ENCODE peak calls at places on chromosomes 13 and 19, in five cellular contexts. One of them, this sample, is unnamed.

GRCh38 chr13:85019121-85019520 is 780.1 kb downstream of the SLITRK6 start:
- DNase-seq in dorsolateral prefrontal cortex: no peak
- DNase-seq in thyroid gland: no peak
- DNase-seq in Panc1: no peak
- DNase-seq in AG04449: no peak
- DNase-seq in this sample: no peak

GRCh38 chr19:41906271-41906670 is 22.0 kb downstream of the ERFL start:
- DNase-seq in Panc1: no peak
- DNase-seq in AG04449: no peak
- DNase-seq in dorsolateral prefrontal cortex: no peak
- DNase-seq in thyroid gland: no peak
- DNase-seq in this sample: no peak

GRCh38 chr19:53621885-53622710 is 9.7 kb upstream of the DPRX start:
- DNase-seq in dorsolateral prefrontal cortex: no peak
- DNase-seq in Panc1: no peak
- DNase-seq in thyroid gland: no peak
- DNase-seq in AG04449: peak
- DNase-seq in this sample: no peak

GRCh38 chr13:79648191-79648590 is 167.2 kb downstream of the NDFIP2 start:
- DNase-seq in AG04449: no peak
- DNase-seq in Panc1: no peak
- DNase-seq in dorsolateral prefrontal cortex: no peak
- DNase-seq in thyroid gland: no peak
- DNase-seq in this sample: no peak

GRCh38 chr13:100356889-100357288 is 231.7 kb downstream of the GGACT start:
- DNase-seq in dorsolateral prefrontal cortex: no peak
- DNase-seq in thyroid gland: no peak
- DNase-seq in AG04449: no peak
- DNase-seq in Panc1: no peak
- DNase-seq in this sample: no peak

GRCh38 chr13:99363391-99363790 is 56.2 kb upstream of the GPR183 start:
- DNase-seq in AG04449: no peak
- DNase-seq in thyroid gland: no peak
- DNase-seq in Panc1: no peak
- DNase-seq in dorsolateral prefrontal cortex: no peak
- DNase-seq in this sample: no peak

GRCh38 chr13:112102243-112102642 is 35.3 kb downstream of the SOX1 start:
- DNase-seq in thyroid gland: no peak
- DNase-seq in dorsolateral prefrontal cortex: no peak
- DNase-seq in AG04449: no peak
- DNase-seq in Panc1: no peak
- DNase-seq in this sample: no peak

GRCh38 chr19:55118401-55118991 is 1.1 kb upstream of the PPP1R12C start:
- DNase-seq in thyroid gland: peak
- DNase-seq in Panc1: no peak
- DNase-seq in AG04449: no peak
- DNase-seq in dorsolateral prefrontal cortex: peak
- DNase-seq in this sample: no peak

GRCh38 chr19:38543807-38544568 is 73.8 kb downstream of the MAP4K1 start:
- DNase-seq in Panc1: peak
- DNase-seq in dorsolateral prefrontal cortex: peak
- DNase-seq in AG04449: peak
- DNase-seq in thyroid gland: peak
- DNase-seq in this sample: no peak

GRCh38 chr19:48518207-48518606 is 6.6 kb upstream of the LMTK3 start:
- DNase-seq in dorsolateral prefrontal cortex: no peak
- DNase-seq in AG04449: no peak
- DNase-seq in Panc1: no peak
- DNase-seq in thyroid gland: no peak
- DNase-seq in this sample: no peak

GRCh38 chr19:46411088-46412033 is 2.0 kb downstream of the CCDC8 start:
- DNase-seq in dorsolateral prefrontal cortex: no peak
- DNase-seq in thyroid gland: no peak
- DNase-seq in Panc1: no peak
- DNase-seq in AG04449: no peak
- DNase-seq in this sample: no peak

GRCh38 chr13:67186985-67187569 is 43.1 kb downstream of the PCDH9 start:
- DNase-seq in thyroid gland: no peak
- DNase-seq in AG04449: no peak
- DNase-seq in dorsolateral prefrontal cortex: no peak
- DNase-seq in Panc1: no peak
- DNase-seq in this sample: no peak

GRCh38 chr13:31236211-31236786 is 36.5 kb downstream of the B3GLCT start:
- DNase-seq in thyroid gland: no peak
- DNase-seq in Panc1: no peak
- DNase-seq in AG04449: peak
- DNase-seq in dorsolateral prefrontal cortex: no peak
- DNase-seq in this sample: peak

DNA sequence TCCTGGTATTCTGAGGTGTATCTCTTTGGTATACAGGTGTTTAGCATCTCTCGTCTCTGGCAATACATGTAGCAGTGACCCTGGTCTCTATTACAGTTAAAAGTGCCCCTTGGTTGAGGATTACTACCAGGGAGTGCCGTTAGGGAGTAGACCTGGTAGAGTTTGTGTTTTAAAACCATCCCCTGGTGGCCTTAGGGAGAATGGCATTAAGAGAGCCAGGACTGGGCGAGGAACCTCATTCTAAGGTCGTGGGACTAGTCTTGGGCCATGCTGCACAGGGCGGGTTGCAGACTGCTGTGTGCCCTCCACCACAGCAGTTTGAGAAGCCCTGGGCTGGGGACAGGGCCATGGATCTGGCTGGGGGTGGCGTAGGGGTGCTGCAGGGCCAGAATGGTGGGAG is 35.0 kb downstream of the B3GLCT start:
- DNase-seq in dorsolateral prefrontal cortex: no peak
- DNase-seq in AG04449: no peak
- DNase-seq in Panc1: no peak
- DNase-seq in thyroid gland: no peak
- DNase-seq in this sample: no peak
- TF ChIP-seq CTCF in dorsolateral prefrontal cortex: no peak
- TF ChIP-seq CTCF in AG04449: peak
- TF ChIP-seq CTCF in Panc1: peak
- TF ChIP-seq CTCF in thyroid gland: no peak
- TF ChIP-seq CTCF in this sample: peak

DNA sequence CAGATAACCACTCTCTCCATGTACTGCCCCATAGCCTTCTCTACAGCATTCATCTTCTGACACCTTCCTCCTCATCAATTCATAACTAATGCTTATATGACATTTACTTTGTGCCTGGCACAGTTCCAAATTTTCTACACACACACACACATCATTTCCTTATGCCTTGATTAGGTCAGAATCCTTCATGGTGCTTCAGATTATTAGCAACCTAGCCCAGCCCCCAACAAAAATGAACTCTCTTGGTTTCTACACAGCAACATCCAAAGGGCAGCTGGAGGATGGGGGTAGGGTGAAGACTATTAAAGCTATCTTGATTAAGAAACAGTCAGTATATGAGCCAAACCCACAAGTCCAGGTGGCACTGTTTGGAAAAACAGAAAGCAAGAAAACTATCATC is 3.7 kb downstream of the RUBCNL start:
- DNase-seq in AG04449: no peak
- DNase-seq in dorsolateral prefrontal cortex: no peak
- DNase-seq in Panc1: no peak
- DNase-seq in thyroid gland: no peak
- DNase-seq in this sample: no peak
- H3K4me3 ChIP-seq in AG04449: no peak
- H3K4me3 ChIP-seq in dorsolateral prefrontal cortex: no peak
- H3K4me3 ChIP-seq in Panc1: no peak
- H3K4me3 ChIP-seq in thyroid gland: no peak
- H3K4me3 ChIP-seq in this sample: no peak

DNA sequence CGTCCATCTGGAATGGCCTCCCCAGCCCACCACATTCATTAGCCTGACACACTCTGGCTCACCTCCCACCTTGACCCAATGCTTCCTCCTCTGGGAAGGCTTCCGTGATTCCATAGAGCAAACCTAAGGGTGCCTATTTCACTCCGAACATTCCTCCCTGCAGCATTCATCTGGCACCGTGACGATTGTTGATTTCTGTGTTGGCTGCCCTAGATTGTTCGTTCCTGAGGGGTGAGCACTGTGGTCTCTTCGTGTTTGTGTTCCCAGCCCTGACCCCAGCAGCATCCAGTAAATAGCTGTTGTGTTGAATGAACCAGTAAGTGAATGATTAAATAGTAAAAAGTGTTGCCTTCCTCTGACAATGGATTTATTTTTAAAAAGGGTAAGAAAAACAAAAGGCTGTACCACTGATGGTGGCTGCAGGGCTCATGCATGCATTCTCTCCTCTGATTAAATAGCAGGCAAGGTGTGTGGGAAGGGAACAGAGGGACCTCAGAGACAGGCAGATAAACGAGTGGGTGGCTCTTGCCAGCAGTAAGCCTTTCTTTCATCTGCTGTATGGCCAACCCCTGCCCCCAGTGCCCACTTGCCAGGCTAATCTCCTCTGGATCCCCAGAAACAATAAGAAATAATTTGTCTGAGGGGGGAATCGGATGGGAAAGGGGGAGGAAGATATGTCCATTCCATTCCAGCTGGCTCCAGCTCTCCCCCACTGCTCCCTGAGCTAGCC is 48.4 kb upstream of the CACNA1A start:
- DNase-seq in thyroid gland: no peak
- DNase-seq in Panc1: no peak
- DNase-seq in dorsolateral prefrontal cortex: no peak
- DNase-seq in AG04449: no peak
- DNase-seq in this sample: no peak
- TF ChIP-seq CTCF in thyroid gland: no peak
- TF ChIP-seq CTCF in Panc1: no peak
- TF ChIP-seq CTCF in dorsolateral prefrontal cortex: no peak
- TF ChIP-seq CTCF in AG04449: no peak
- TF ChIP-seq CTCF in this sample: no peak

GRCh38 chr19:10364644-10365043 is 15.7 kb downstream of the TYK2 start:
- DNase-seq in thyroid gland: no peak
- DNase-seq in dorsolateral prefrontal cortex: peak
- DNase-seq in Panc1: no peak
- DNase-seq in AG04449: no peak
- DNase-seq in this sample: no peak
- H3K4me3 ChIP-seq in thyroid gland: no peak
- H3K4me3 ChIP-seq in dorsolateral prefrontal cortex: no peak
- H3K4me3 ChIP-seq in Panc1: no peak
- H3K4me3 ChIP-seq in AG04449: no peak
- H3K4me3 ChIP-seq in this sample: no peak

GRCh38 chr13:113783482-113783881 is 24.5 kb downstream of the TMEM255B start:
- DNase-seq in AG04449: no peak
- DNase-seq in dorsolateral prefrontal cortex: no peak
- DNase-seq in Panc1: no peak
- DNase-seq in thyroid gland: no peak
- DNase-seq in this sample: no peak

GRCh38 chr13:113783966-113784644 is 25.1 kb downstream of the TMEM255B start:
- DNase-seq in dorsolateral prefrontal cortex: no peak
- DNase-seq in thyroid gland: no peak
- DNase-seq in Panc1: no peak
- DNase-seq in AG04449: no peak
- DNase-seq in this sample: no peak

GRCh38 chr13:113784645-113785024 is 25.6 kb downstream of the TMEM255B start:
- DNase-seq in thyroid gland: no peak
- DNase-seq in Panc1: no peak
- DNase-seq in AG04449: no peak
- DNase-seq in dorsolateral prefrontal cortex: no peak
- DNase-seq in this sample: no peak

GRCh38 chr13:113782472-113782871 is 23.4 kb downstream of the TMEM255B start:
- DNase-seq in dorsolateral prefrontal cortex: no peak
- DNase-seq in thyroid gland: no peak
- DNase-seq in Panc1: no peak
- DNase-seq in AG04449: no peak
- DNase-seq in this sample: no peak

DNA sequence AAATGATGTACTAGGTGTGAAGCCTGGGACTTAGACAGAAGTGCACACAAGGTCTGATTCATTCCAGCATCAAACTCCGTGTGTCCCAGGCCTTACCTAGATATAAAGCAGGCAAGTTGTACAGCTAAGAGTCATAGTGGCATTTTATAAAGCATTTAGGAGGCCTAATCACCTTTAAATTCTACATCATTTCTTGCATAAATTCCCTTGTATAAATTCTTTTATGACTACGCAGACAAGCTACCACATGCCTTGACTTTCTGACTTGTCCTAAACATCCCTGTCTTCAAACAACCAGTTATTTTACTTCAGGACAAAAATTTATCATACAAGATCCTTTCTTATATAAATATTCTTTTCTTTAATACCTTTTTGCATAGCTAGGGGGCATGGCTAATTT is 22.5 kb downstream of the TMEM255B start:
- DNase-seq in Panc1: no peak
- DNase-seq in AG04449: no peak
- DNase-seq in dorsolateral prefrontal cortex: no peak
- DNase-seq in thyroid gland: no peak
- DNase-seq in this sample: no peak
- TF ChIP-seq CTCF in Panc1: no peak
- TF ChIP-seq CTCF in AG04449: no peak
- TF ChIP-seq CTCF in dorsolateral prefrontal cortex: no peak
- TF ChIP-seq CTCF in thyroid gland: peak
- TF ChIP-seq CTCF in this sample: peak

GRCh38 chr13:95145587-95145986 is 155.7 kb downstream of the ABCC4 start:
- DNase-seq in AG04449: no peak
- DNase-seq in thyroid gland: no peak
- DNase-seq in Panc1: no peak
- DNase-seq in dorsolateral prefrontal cortex: no peak
- DNase-seq in this sample: no peak
- H3K4me3 ChIP-seq in AG04449: no peak
- H3K4me3 ChIP-seq in thyroid gland: no peak
- H3K4me3 ChIP-seq in Panc1: no peak
- H3K4me3 ChIP-seq in dorsolateral prefrontal cortex: no peak
- H3K4me3 ChIP-seq in this sample: no peak

GRCh38 chr13:46603165-46603603 is 50.2 kb downstream of the LRCH1 start:
- DNase-seq in thyroid gland: no peak
- DNase-seq in Panc1: no peak
- DNase-seq in dorsolateral prefrontal cortex: no peak
- DNase-seq in AG04449: no peak
- DNase-seq in this sample: no peak
- TF ChIP-seq CTCF in thyroid gland: no peak
- TF ChIP-seq CTCF in Panc1: peak
- TF ChIP-seq CTCF in dorsolateral prefrontal cortex: no peak
- TF ChIP-seq CTCF in AG04449: no peak
- TF ChIP-seq CTCF in this sample: peak

GRCh38 chr13:44277459-44277858 is 96.2 kb upstream of the SERP2 start:
- DNase-seq in thyroid gland: no peak
- DNase-seq in Panc1: no peak
- DNase-seq in AG04449: no peak
- DNase-seq in dorsolateral prefrontal cortex: no peak
- DNase-seq in this sample: no peak
- H3K4me3 ChIP-seq in thyroid gland: no peak
- H3K4me3 ChIP-seq in Panc1: no peak
- H3K4me3 ChIP-seq in AG04449: no peak
- H3K4me3 ChIP-seq in dorsolateral prefrontal cortex: no peak
- H3K4me3 ChIP-seq in this sample: no peak

DNA sequence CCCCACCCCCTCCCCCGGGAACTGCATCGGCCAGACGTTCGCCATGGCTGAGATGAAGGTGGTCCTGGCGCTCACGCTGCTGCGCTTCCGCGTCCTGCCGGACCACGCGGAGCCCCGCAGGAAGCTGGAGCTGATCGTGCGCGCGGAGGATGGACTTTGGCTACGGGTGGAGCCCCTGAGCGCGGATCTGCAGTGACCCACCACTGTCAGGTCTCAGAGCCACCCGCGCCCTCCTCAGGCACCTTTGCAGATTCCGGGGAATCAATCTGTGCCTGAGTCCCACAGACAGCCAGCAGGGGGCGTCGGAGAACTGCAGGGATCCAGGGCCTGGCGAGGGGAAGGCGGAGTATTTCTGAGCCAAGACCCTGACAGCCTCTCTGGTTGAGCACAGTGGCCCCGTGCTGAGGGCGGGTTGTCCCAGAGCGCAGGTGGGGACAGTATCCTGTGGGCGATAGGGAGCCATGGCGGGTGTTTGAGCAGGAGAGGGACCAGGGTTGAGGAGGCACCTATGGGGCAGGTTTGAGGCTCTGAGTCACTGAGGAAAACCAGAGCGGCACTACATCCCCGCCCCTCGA is 30.4 kb upstream of the CYP4F8 start:
- DNase-seq in dorsolateral prefrontal cortex: peak
- DNase-seq in Panc1: peak
- DNase-seq in AG04449: no peak
- DNase-seq in thyroid gland: peak
- DNase-seq in this sample: no peak
- TF ChIP-seq CTCF in dorsolateral prefrontal cortex: peak
- TF ChIP-seq CTCF in Panc1: peak
- TF ChIP-seq CTCF in AG04449: peak
- TF ChIP-seq CTCF in thyroid gland: peak
- TF ChIP-seq CTCF in this sample: peak

This sample was measured in epithelial cell of proximal tubule.